ENCODE peak calls at places on chromosomes 11 and 22, in five cellular contexts. K, U, C, E and D are unnamed samples.
A peak's percentile ranks its signal among the peaks of the same experiment; 100 is the strongest.

GRCh38 chr11:12841946-12842630 is 167.0 kb upstream of the RASSF10 start:
- DNase-seq in E (peak; percentile 85), C (no peak), K (peak; percentile 72), U (peak; percentile 84), D (peak; percentile 70)

GRCh38 chr22:39248254-39248653 is 3.5 kb upstream of the PDGFB start:
- DNase-seq in E (peak; percentile 62), C (no peak), K (no peak), U (no peak), D (no peak)

GRCh38 chr11:114348200-114349191 is 51.8 kb downstream of the C11orf71 start:
- DNase-seq in U (peak; percentile 80), C (peak; percentile 35), E (peak; percentile 75), K (peak; percentile 81), D (peak; percentile 88)

GRCh38 chr22:36323182-36323854 is 64.4 kb downstream of the MYH9 start:
- DNase-seq in C (no peak), K (peak; percentile 93), E (peak; percentile 77), U (peak; percentile 71), D (no peak)

GRCh38 chr11:101718406-101718805 is 134.6 kb upstream of the TRPC6 start:
- DNase-seq in K (peak; percentile 97), C (no peak), E (no peak), U (peak; percentile 89), D (peak; percentile 42)

GRCh38 chr22:34966980-34967379 is 99.0 kb upstream of the ISX start:
- DNase-seq in K (no peak), U (no peak), C (no peak), E (no peak), D (peak; percentile 26)

GRCh38 chr11:64687204-64687603 is 35.8 kb downstream of the NRXN2 start:
- DNase-seq in E (peak; percentile 43), C (no peak), U (no peak), K (no peak), D (no peak)

GRCh38 chr22:43819691-43820670 is 7.9 kb upstream of the EFCAB6 start:
- DNase-seq in U (no peak), K (no peak), E (no peak), C (no peak), D (no peak)

GRCh38 chr11:21704539-21704938 is 488.3 kb upstream of the ANO5 start:
- DNase-seq in K (no peak), C (no peak), U (no peak), E (no peak), D (no peak)

GRCh38 chr11:79708319-79708928 is 267.6 kb upstream of the TENM4 start:
- DNase-seq in K (peak; percentile 73), E (no peak), C (peak; percentile 45), U (peak; percentile 50), D (peak; percentile 72)

GRCh38 chr11:88050247-88050646 is 125.0 kb downstream of the RAB38 start:
- DNase-seq in C (no peak), U (no peak), K (no peak), E (no peak), D (no peak)

GRCh38 chr11:73320786-73321325 is 12.8 kb downstream of the ARHGEF17 start:
- DNase-seq in U (peak; percentile 40), K (peak; percentile 65), C (no peak), E (peak; percentile 48), D (no peak)

GRCh38 chr11:34481307-34481706 is 32.3 kb downstream of the ELF5 start:
- DNase-seq in K (no peak), U (no peak), E (no peak), C (no peak), D (no peak)

GRCh38 chr11:47955356-47955755 is 25.0 kb upstream of the PTPRJ start:
- DNase-seq in C (no peak), U (no peak), K (no peak), E (no peak), D (no peak)

GRCh38 chr11:103609117-103610066 is 427.0 kb upstream of the DDI1 start:
- DNase-seq in C (no peak), E (peak; percentile 89), U (peak; percentile 96), K (peak; percentile 94), D (peak; percentile 84)

GRCh38 chr11:78310500-78310909 is 107.1 kb downstream of the GAB2 start:
- DNase-seq in E (no peak), K (peak; percentile 55), C (no peak), U (peak; percentile 35), D (no peak)
- H3K4me3 ChIP-seq in E (no peak overlapping the region), K (peak overlapping the region; percentile 26), C (no peak overlapping the region), U (no peak overlapping the region), D (peak overlapping the region; percentile 12)

GRCh38 chr11:59810911-59811259 is 307 bp upstream of the MRPL16 start:
- DNase-seq in U (no peak), E (no peak), K (no peak), C (no peak), D (no peak)

GRCh38 chr11:59812220-59812619 is 1.6 kb upstream of the MRPL16 start:
- DNase-seq in C (no peak), U (no peak), K (no peak), E (no peak), D (no peak)

GRCh38 chr11:59813364-59813763 is 2.8 kb upstream of the MRPL16 start:
- DNase-seq in K (no peak), C (no peak), U (no peak), E (no peak), D (no peak)

GRCh38 chr11:59818572-59818971 is 8.0 kb upstream of the MRPL16 start:
- DNase-seq in E (peak; percentile 60), U (no peak), K (no peak), C (no peak), D (no peak)

DNA sequence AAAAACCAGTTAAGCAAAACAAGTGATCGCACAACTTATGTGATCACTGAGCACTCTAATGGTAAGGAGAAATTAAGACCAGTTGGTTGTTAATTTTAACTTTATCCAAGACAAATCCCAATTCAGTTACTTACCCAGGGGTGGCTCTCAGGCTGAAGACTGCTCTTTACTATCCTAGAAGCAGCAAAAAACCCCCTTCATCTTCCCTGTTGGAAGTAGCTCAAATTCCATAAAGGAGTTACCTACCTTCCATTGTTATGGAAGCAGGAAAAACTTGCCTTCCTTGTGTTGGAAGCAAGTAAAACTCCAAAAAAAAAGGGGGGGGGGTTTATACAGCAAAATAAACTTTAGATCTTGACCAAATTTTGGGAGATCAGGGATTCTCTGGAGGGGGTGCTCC is 5.2 kb upstream of the MRPL16 start:
- DNase-seq in E (no peak), U (no peak), K (no peak), C (no peak), D (no peak)
- H3K9ac ChIP-seq in E (no peak overlapping the region), U (no peak overlapping the region), K (no peak overlapping the region), C (no peak overlapping the region), D (no peak overlapping the region)

GRCh38 chr22:37370306-37370979 is 56.8 kb downstream of the ELFN2 start:
- DNase-seq in C (no peak), E (no peak), K (no peak), U (no peak), D (no peak)

GRCh38 chr22:37371491-37371890 is 55.8 kb downstream of the ELFN2 start:
- DNase-seq in E (no peak), K (no peak), U (no peak), C (no peak), D (no peak)

GRCh38 chr22:37373451-37373850 is 53.8 kb downstream of the ELFN2 start:
- DNase-seq in K (no peak), E (no peak), U (no peak), C (no peak), D (no peak)

GRCh38 chr22:37369536-37369935 is 57.7 kb downstream of the ELFN2 start:
- DNase-seq in C (no peak), K (no peak), E (no peak), U (no peak), D (no peak)

DNA sequence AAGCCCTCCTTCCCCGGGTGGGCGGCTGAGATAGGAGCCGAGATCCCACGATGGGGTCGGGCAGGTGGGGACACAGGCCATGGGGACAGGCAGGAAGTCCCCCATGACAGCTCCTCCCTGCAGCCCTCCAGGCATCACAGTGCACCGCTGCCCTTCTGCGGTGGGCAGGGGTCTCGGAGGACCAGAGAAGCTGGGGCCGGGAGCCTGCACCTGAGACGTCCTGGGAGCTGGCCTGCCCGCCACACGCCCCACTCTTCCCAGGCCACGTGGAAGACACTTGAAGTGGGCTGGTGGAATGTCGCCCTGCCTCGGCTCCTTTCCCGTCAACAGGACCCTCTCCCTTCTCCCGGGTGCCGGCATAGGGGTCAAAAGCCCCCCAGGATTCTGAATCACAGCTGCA is 55.4 kb downstream of the ELFN2 start:
- DNase-seq in E (no peak), K (no peak), U (no peak), C (no peak), D (no peak)
- H3K4me3 ChIP-seq in E (no peak overlapping the region), K (no peak overlapping the region), U (no peak overlapping the region), C (no peak overlapping the region), D (no peak overlapping the region)

GRCh38 chr22:46025225-46025972 is 48.4 kb upstream of the WNT7B start:
- DNase-seq in C (no peak), K (no peak), E (no peak), U (no peak), D (no peak)

GRCh38 chr22:46028069-46028991 is 51.4 kb upstream of the WNT7B start:
- DNase-seq in E (no peak), U (no peak), C (no peak), K (no peak), D (no peak)

GRCh38 chr22:46027219-46028068 is 50.5 kb upstream of the WNT7B start:
- DNase-seq in E (no peak), K (no peak), U (no peak), C (no peak), D (peak; percentile 63)

GRCh38 chr22:46025973-46026906 is 49.3 kb upstream of the WNT7B start:
- DNase-seq in K (no peak), U (no peak), E (no peak), C (no peak), D (no peak)

DNA sequence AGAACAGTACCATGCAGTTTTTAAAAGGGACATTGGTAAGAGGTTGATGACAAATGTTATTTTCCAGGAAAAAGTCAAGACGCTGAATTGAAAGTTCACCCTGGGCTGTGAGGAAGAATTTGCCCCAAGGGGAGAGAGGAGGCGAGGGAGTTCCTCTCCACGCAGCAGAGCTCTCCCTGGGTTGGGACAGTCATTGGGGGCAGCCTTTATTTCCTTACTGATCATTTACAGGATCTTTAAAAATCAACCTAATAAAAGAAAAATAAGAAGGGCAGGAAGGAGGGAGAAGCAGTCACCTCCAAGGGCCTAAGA is 49.9 kb upstream of the WNT7B start:
- DNase-seq in E (no peak), K (no peak), C (no peak), U (no peak), D (no peak)
- H3K9ac ChIP-seq in E (peak overlapping the region; percentile 27), K (peak overlapping the region; percentile 32), C (no peak overlapping the region), U (no peak overlapping the region), D (peak overlapping the region; percentile 81)